ENCODE peak calls at places on chromosomes 11 and 22, in four cellular contexts. R is H9, H is mesendoderm, C is H1. N is an unnamed sample.

GRCh38 chr11:44149651-44150050 is 54.2 kb downstream of the EXT2 start:
- DNase-seq in R (no peak), H (no peak), C (no peak), N (peak)

GRCh38 chr11:60919320-60919719 is 4.9 kb upstream of the TMEM132A start:
- DNase-seq in R (no peak), H (no peak), C (no peak), N (no peak)

GRCh38 chr11:65476632-65477270 is 22.1 kb upstream of the MALAT1 start:
- DNase-seq in R (no peak), H (no peak), C (no peak), N (no peak)

GRCh38 chr11:64051297-64051696 is 15.6 kb downstream of the FLRT1 start:
- DNase-seq in R (no peak), H (no peak), C (no peak), N (no peak)

GRCh38 chr11:123330071-123330470 is 100.0 kb upstream of the GRAMD1B start:
- DNase-seq in R (no peak), H (no peak), C (no peak), N (no peak)

GRCh38 chr11:102664001-102664752 is 39.0 kb upstream of the MMP20 start:
- DNase-seq in R (peak), H (peak), C (no peak), N (no peak)

GRCh38 chr11:119797736-119798135 is 68.7 kb upstream of the NECTIN1 start:
- DNase-seq in R (peak), H (peak), C (no peak), N (no peak)

GRCh38 chr22:37433786-37434185 is 6.5 kb upstream of the ELFN2 start:
- DNase-seq in R (no peak), H (no peak), C (no peak), N (no peak)

GRCh38 chr22:41840216-41840615 is 7.3 kb downstream of the SREBF2 start:
- DNase-seq in R (no peak), H (no peak), C (no peak), N (no peak)

GRCh38 chr22:45007247-45007945 is 2.4 kb downstream of the PHF21B start:
- DNase-seq in R (peak), H (peak), C (peak), N (peak)

GRCh38 chr11:114162719-114163123 is 103.2 kb downstream of the ZBTB16 start:
- DNase-seq in R (no peak), H (no peak), C (no peak), N (peak)

GRCh38 chr22:23557467-23557866 is 22.6 kb downstream of the IGLL1 start:
- DNase-seq in R (no peak), H (no peak), C (no peak), N (no peak)

GRCh38 chr11:31812392-31813241 is 1.5 kb upstream of the PAX6 start:
- DNase-seq in R (no peak), H (peak), C (peak), N (no peak)

GRCh38 chr11:87299041-87299481 is 261.3 kb downstream of the TMEM135 start:
- DNase-seq in R (no peak), H (peak), C (no peak), N (no peak)

GRCh38 chr11:60672255-60672654 is 27.2 kb upstream of the MS4A8 start:
- DNase-seq in R (no peak), H (no peak), C (no peak), N (no peak)

GRCh38 chr11:8082391-8083087 is 1.5 kb downstream of the TUB start:
- DNase-seq in R (peak), H (peak), C (peak), N (no peak)

GRCh38 chr11:17923213-17923612 is 89.6 kb downstream of the SERGEF start:
- DNase-seq in R (no peak), H (peak), C (no peak), N (no peak)

GRCh38 chr11:65424200-65425104 is 1.9 kb downstream of the NEAT1 start:
- DNase-seq in R (no peak), H (no peak), C (no peak), N (peak)

GRCh38 chr22:17266261-17266971 is 47.2 kb upstream of the ADA2 start:
- DNase-seq in R (peak), H (peak), C (peak), N (no peak)

GRCh38 chr11:87125257-87125656 is 87.5 kb downstream of the TMEM135 start:
- DNase-seq in R (no peak), H (no peak), C (no peak), N (no peak)

GRCh38 chr11:8671242-8671641 is 11.2 kb downstream of the TRIM66 start:
- DNase-seq in R (peak), H (peak), C (peak), N (peak)

GRCh38 chr11:60788401-60789110 is 3.4 kb downstream of the MS4A10 start:
- DNase-seq in R (no peak), H (no peak), C (no peak), N (no peak)

GRCh38 chr11:112162761-112163669 is 879 bp downstream of the IL18 start:
- DNase-seq in R (no peak), H (no peak), C (no peak), N (peak)
- H4K5ac ChIP-seq in R (no peak), H (no peak), C (no peak), N (no peak)

GRCh38 chr22:48837341-48837935 is 990.2 kb downstream of the BRD1 start:
- DNase-seq in R (no peak), H (peak), C (no peak), N (no peak)

GRCh38 chr22:48840112-48840949 is 987.3 kb downstream of the BRD1 start:
- DNase-seq in R (no peak), H (no peak), C (no peak), N (no peak)

GRCh38 chr22:48836673-48837340 is 990.9 kb downstream of the BRD1 start:
- DNase-seq in R (no peak), H (no peak), C (no peak), N (no peak)

GRCh38 chr22:48838376-48838775 is 989.3 kb downstream of the BRD1 start:
- DNase-seq in R (no peak), H (no peak), C (no peak), N (no peak)

GRCh38 chr22:48838846-48839730 is 988.6 kb downstream of the BRD1 start:
- DNase-seq in R (no peak), H (no peak), C (no peak), N (no peak)
- H2BK15ac ChIP-seq in R (no peak), H (no peak), C (no peak), N (no peak)

DNA sequence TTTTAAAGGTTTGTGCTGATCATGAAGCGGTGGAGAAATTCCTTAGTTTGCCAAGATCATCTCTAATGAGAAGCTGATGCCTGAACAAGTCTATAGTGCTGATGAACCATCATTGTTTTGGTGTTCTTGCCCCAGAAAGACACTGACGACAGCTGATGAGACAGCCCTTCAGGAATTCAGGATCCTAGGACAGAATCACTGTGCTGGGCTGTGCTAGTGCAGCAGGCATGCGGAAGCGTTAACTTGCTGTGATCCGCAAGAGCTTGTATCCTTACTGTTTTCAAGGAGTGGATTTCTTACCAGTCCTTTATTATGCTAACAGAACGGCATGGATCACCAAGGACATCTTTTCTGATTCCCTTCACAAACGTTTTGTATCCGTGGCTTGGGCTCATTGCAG is 104.1 kb downstream of the TBC1D22A start:
- DNase-seq in R (no peak), H (peak), C (no peak), N (peak)
- H4K5ac ChIP-seq in R (no peak), H (no peak), C (no peak), N (no peak)

GRCh38 chr22:20858615-20859416 is at the start of the genes PI4KA and SNAP29:
- DNase-seq in R (peak), H (peak), C (peak), N (peak)
- H2BK15ac ChIP-seq in R (no peak), H (no peak), C (no peak), N (no peak)

GRCh38 chr11:21285104-21285503 is 615.7 kb downstream of the NELL1 start:
- DNase-seq in R (no peak), H (no peak), C (no peak), N (no peak)
- H4K5ac ChIP-seq in R (no peak), H (no peak), C (no peak), N (no peak)

GRCh38 chr11:73625690-73626318 is 20.6 kb upstream of the PLEKHB1 start:
- DNase-seq in R (peak), H (peak), C (peak), N (peak)
- H2BK15ac ChIP-seq in R (no peak), H (no peak), C (no peak), N (no peak)

DNA sequence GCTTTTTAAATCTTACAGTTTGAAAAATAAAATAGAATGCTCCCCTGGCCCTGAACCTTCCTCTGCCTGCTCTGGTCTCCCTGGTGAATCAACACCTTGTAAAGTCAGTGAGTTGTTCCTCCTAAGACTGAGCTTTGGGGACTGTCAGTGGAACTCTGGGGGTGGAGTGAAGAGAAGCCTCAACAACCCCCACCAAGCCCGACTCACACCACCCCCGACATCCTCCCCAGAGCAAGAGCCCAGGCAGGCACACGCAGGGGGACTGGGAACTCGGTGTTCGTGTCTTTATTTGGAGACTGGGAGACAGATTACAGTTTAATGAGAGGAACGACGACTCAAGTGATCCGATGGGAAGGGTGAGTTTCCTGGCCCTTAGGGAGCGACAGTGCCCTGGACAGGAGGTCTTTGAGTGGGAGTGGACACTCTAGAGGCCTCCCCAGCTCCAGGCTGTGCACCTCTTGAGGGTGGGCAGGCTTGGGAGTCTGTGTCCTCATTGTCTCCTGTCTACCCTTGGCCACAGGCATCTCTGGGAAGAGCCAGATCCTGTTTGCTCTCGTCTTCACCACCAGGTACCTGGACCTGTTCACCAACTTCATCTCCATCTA is 6.2 kb downstream of the KDELR3 start:
- DNase-seq in R (peak), H (no peak), C (no peak), N (no peak)
- H4K5ac ChIP-seq in R (no peak), H (no peak), C (no peak), N (no peak)

N was measured in IMR-90.